ENCODE peak calls at places on chromosomes 7 and 10, in eight cellular contexts. D is heart left ventricle; J is left lung; Y is mucosa of descending colon; P is IMR-90; M is Right ventricle myocardium superior; Q is activated naive CD8-positive, alpha-beta T cell treated with anti-CD3 and anti-CD28 coated beads, Interleukin-2, amount 10 ng/mL, durations not matched to agents 7 days and 5 days; G is naive thymus-derived CD8-positive, alpha-beta T cell. E is an unnamed sample.

GRCh38 chr10:22542773-22543172 is 171.6 kb downstream of the PIP4K2A start:
- ATAC-seq in D (no peak), J (no peak), Y (no peak), P (no peak), M (peak), Q (no peak), G (no peak), E (no peak)

GRCh38 chr10:131690805-131691239 is 210.0 kb upstream of the PPP2R2D start:
- ATAC-seq in D (no peak), J (no peak), Y (no peak), P (no peak), M (no peak), Q (no peak), G (no peak), E (no peak)

GRCh38 chr10:17387861-17388503 is 66.4 kb downstream of the ST8SIA6 start:
- ATAC-seq in D (no peak), J (no peak), Y (peak), P (no peak), M (no peak), Q (no peak), G (no peak), E (no peak)

GRCh38 chr7:112897839-112898431 is 107.7 kb upstream of the TMEM168 start:
- ATAC-seq in D (peak), J (peak), Y (peak), P (no peak), M (peak), Q (no peak), G (no peak), E (no peak)

GRCh38 chr10:110241407-110241806 is 34.0 kb downstream of the MXI1 start:
- ATAC-seq in D (no peak), J (no peak), Y (peak), P (no peak), M (no peak), Q (peak), G (no peak), E (no peak)

GRCh38 chr7:46123-46829 is 146.1 kb upstream of the FAM20C start:
- ATAC-seq in D (no peak), J (no peak), Y (no peak), P (no peak), M (no peak), Q (no peak), G (no peak), E (no peak)

GRCh38 chr7:100111914-100112313 is 7.2 kb downstream of the TAF6 start:
- ATAC-seq in D (no peak), J (no peak), Y (no peak), P (no peak), M (no peak), Q (no peak), G (no peak), E (no peak)

GRCh38 chr7:129532375-129532774 is 30.0 kb downstream of the SMKR1 start:
- ATAC-seq in D (no peak), J (no peak), Y (no peak), P (no peak), M (no peak), Q (no peak), G (no peak), E (no peak)

GRCh38 chr10:60989400-60989876 is 45.5 kb upstream of the RHOBTB1 start:
- ATAC-seq in D (no peak), J (no peak), Y (peak), P (no peak), M (no peak), Q (no peak), G (no peak), E (no peak)

GRCh38 chr7:77687100-77687746 is 9.0 kb upstream of the RSBN1L start:
- ATAC-seq in D (no peak), J (peak), Y (no peak), P (peak), M (no peak), Q (peak), G (peak), E (no peak)

GRCh38 chr7:129874722-129875121 is 78.0 kb downstream of the UBE2H start:
- ATAC-seq in D (no peak), J (no peak), Y (no peak), P (no peak), M (no peak), Q (no peak), G (no peak), E (no peak)

GRCh38 chr10:6305762-6306321 is 103.1 kb downstream of the PFKFB3 start:
- ATAC-seq in D (no peak), J (peak), Y (no peak), P (no peak), M (no peak), Q (no peak), G (no peak), E (no peak)

GRCh38 chr7:81245353-81245752 is 326.5 kb upstream of the SEMA3C start:
- ATAC-seq in D (no peak), J (no peak), Y (no peak), P (no peak), M (no peak), Q (no peak), G (no peak), E (no peak)

GRCh38 chr10:72109619-72110215 is 21.4 kb upstream of the SPOCK2 start:
- ATAC-seq in D (no peak), J (no peak), Y (peak), P (no peak), M (no peak), Q (peak), G (peak), E (no peak)

GRCh38 chr7:97959046-97959445 is 30.9 kb downstream of the OCM2 start:
- ATAC-seq in D (no peak), J (no peak), Y (no peak), P (no peak), M (no peak), Q (peak), G (no peak), E (no peak)

GRCh38 chr10:70410608-70411007 is 6.7 kb downstream of the EIF4EBP2 start:
- ATAC-seq in D (no peak), J (no peak), Y (no peak), P (no peak), M (no peak), Q (no peak), G (no peak), E (no peak)

GRCh38 chr7:39703143-39703542 is 79.8 kb downstream of the RALA start:
- ATAC-seq in D (no peak), J (no peak), Y (no peak), P (no peak), M (no peak), Q (no peak), G (no peak), E (no peak)

GRCh38 chr7:5532520-5533335 is 109.1 kb upstream of the TNRC18 start:
- ATAC-seq in D (no peak), J (peak), Y (peak), P (no peak), M (no peak), Q (peak), G (peak), E (peak)

GRCh38 chr10:14423111-14423744 is 92.5 kb upstream of the FRMD4A start:
- ATAC-seq in D (no peak), J (no peak), Y (no peak), P (no peak), M (no peak), Q (no peak), G (no peak), E (no peak)

GRCh38 chr7:107972075-107972482 is 30.9 kb downstream of the LAMB1 start:
- ATAC-seq in D (peak), J (peak), Y (peak), P (peak), M (peak), Q (no peak), G (no peak), E (peak)

GRCh38 chr10:79192677-79193003 is 123.9 kb downstream of the ZMIZ1 start:
- ATAC-seq in D (no peak), J (no peak), Y (no peak), P (peak), M (no peak), Q (no peak), G (no peak), E (no peak)